ENCODE peak calls at places on chromosomes 6 and 20, in nine cellular contexts. G, I, Z, R, O, W, K, H and Q are unnamed samples.

GRCh38 chr20:13302647-13303425 is 81.8 kb downstream of the ISM1 start:
- DNase-seq in H (peak; percentile 12), O (peak; percentile 73), R (no peak), G (no peak), Z (peak; percentile 39), K (no peak), I (peak; percentile 27), W (peak; percentile 4), Q (peak; percentile 20)

GRCh38 chr6:31158863-31159855 is 770 bp downstream of the TCF19 start:
- DNase-seq in R (no peak), O (peak; percentile 46), I (peak; percentile 23), G (no peak), K (peak; percentile 25), H (peak; percentile 15), Z (no peak), W (no peak), Q (peak; percentile 36)

GRCh38 chr20:62780204-62780603 is 16.1 kb upstream of the MRGBP start:
- DNase-seq in W (no peak), K (no peak), G (no peak), I (no peak), O (no peak), Z (no peak), R (no peak), H (no peak), Q (no peak)

GRCh38 chr6:26379236-26380139 is 3.4 kb upstream of the BTN2A2 start:
- DNase-seq in K (no peak), Z (no peak), I (peak; percentile 57), H (no peak), R (no peak), G (no peak), W (no peak), O (no peak), Q (peak; percentile 27)

GRCh38 chr6:89260310-89260709 is 43.2 kb upstream of the GABRR1 start:
- DNase-seq in O (no peak), K (no peak), R (no peak), W (no peak), G (no peak), H (no peak), I (no peak), Z (no peak), Q (no peak)

GRCh38 chr6:49003348-49003747 is 459.7 kb downstream of the MMUT start:
- DNase-seq in G (no peak), H (no peak), K (no peak), I (no peak), Z (peak; percentile 14), R (no peak), W (no peak), O (no peak), Q (no peak)

GRCh38 chr20:6265204-6265904 is 142.5 kb upstream of the FERMT1 start:
- DNase-seq in G (no peak), R (peak; percentile 73), I (peak; percentile 92), O (peak; percentile 72), Z (peak; percentile 93), H (peak; percentile 49), W (peak; percentile 7), K (peak; percentile 87), Q (peak; percentile 86)

GRCh38 chr20:47854687-47855212 is 69.5 kb upstream of the SULF2 start:
- DNase-seq in H (peak; percentile 43), O (peak; percentile 84), G (no peak), I (peak; percentile 79), R (peak; percentile 41), Z (peak; percentile 81), K (peak; percentile 56), W (peak; percentile 58), Q (peak; percentile 74)

GRCh38 chr20:36741072-36741471 is 4.8 kb downstream of the NDRG3 start:
- DNase-seq in G (no peak), Z (no peak), R (no peak), O (no peak), H (no peak), K (no peak), I (no peak), W (no peak), Q (no peak)

GRCh38 chr20:25310921-25311728 is 63.2 kb downstream of the PYGB start:
- DNase-seq in Z (peak; percentile 68), I (peak; percentile 53), R (peak; percentile 95), H (peak; percentile 94), G (peak; percentile 5), W (no peak), K (peak; percentile 95), O (peak; percentile 50), Q (peak; percentile 51)
- H3K4me3 ChIP-seq in Z (peak overlapping the region; percentile 29), I (no peak overlapping the region), R (peak overlapping the region; percentile 27), H (peak overlapping the region; percentile 66), G (no peak overlapping the region), W (no peak overlapping the region), K (peak overlapping the region; percentile 41), O (peak overlapping the region; percentile 55), Q (peak overlapping the region; percentile 7)

GRCh38 chr6:84228198-84228543 is 728 bp upstream of the CEP162 start:
- DNase-seq in W (no peak), O (no peak), G (no peak), I (no peak), Z (no peak), R (no peak), K (no peak), H (no peak), Q (no peak)
- TF ChIP-seq CTCF in W (no peak), O (no peak), G (no peak), I (no peak), Z (no peak), R (no peak), K (no peak), H (no peak), Q (no peak)

DNA sequence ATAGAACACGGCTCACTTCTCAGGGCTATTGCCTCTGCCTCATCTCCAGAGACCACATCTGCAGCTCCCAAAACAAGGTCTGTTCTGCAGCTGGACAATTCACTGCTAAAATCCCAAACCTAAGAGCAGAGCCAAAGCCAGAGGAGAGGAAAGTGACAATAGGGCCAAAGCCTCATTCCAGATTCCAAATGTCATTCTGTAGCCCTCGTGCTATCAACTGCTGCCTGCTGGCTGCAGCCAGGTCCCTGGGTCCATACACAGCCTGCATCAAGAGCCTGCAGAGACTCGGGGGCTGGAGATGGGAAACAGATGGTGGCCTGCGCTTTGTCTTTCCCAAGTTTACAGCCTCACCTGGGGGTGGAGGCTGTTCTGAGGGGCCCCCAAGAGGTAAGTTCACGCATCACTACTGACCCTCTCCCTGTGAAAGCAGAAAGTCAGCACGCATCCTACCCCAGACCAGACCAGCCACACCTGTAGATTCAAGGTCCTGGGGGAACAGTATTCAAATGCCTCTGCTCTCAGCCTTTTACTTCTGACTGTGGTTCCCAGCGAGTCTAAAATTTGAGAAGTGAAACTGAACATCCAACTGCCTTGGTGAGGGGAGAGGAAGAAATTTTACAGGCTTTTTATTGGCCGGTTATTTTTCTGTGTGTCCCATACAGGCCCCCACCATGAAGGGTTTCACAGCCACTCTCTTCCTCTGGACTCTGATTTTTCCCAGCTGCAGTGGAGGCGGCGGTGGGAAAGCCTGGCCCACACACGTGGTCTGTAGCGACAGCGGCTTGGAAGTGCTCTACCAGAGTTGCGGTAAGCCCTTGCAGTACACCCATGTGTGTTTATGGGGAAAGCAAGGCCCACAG is at the start of gene LY86:
- DNase-seq in W (no peak), I (peak; percentile 1), H (peak; percentile 4), Z (no peak), R (no peak), G (no peak), K (no peak), O (no peak), Q (no peak)
- H3K4me3 ChIP-seq in W (no peak within 1 kb of the TSS), I (no peak within 1 kb of the TSS), H (no peak within 1 kb of the TSS), Z (no peak within 1 kb of the TSS), R (no peak within 1 kb of the TSS), G (peak within 1 kb of the TSS; percentile 41), K (no peak within 1 kb of the TSS), O (no peak within 1 kb of the TSS), Q (no peak within 1 kb of the TSS)

DNA sequence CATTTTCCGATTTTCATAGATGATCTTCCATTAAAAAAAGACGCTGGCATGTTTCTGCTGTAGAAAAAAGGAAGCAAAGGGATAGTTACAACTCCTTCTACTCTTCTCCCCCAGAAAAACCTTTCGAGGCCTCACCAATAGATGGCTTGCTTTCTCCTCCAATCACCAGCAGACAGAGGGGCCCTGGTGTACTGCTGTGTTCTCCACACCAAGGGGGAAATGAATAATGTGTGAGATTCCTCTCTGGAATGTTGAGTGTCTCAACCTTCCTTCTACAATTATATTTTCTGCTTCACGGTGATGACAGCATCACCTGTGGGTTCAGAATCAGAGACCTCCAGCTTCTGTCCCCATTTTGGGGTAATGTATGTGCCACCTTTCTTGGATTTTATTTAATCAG is 185.7 kb upstream of the FLRT3 start:
- DNase-seq in W (no peak), I (no peak), R (no peak), G (no peak), K (no peak), H (no peak), O (peak; percentile 20), Z (no peak), Q (no peak)
- TF ChIP-seq CTCF in W (no peak), I (no peak), R (no peak), G (no peak), K (no peak), H (no peak), O (no peak), Z (no peak), Q (no peak)

DNA sequence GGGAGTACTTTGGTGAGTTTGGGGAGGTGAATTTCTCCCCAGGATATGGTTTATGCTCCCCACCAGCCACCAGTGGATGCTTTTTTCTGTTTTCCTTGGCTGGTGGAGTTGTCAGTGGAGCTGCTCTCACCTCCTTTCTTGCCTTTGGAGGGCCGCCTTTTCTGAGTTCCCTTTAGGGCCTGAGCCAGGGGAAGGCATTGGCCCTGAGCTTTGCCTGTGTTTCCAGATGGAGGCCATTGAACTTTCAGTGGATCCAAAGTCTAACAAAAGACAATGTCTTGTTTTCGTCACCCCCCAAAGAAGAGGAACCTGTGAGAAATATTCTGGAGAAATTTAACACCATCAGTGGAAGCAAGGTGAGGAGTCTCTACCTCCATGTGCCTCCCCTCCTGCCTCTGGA is 4.4 kb upstream of the TMEM14A start:
- DNase-seq in K (no peak), H (no peak), I (no peak), O (no peak), R (no peak), G (no peak), W (no peak), Z (no peak), Q (no peak)
- H3K4me3 ChIP-seq in K (peak overlapping the region; percentile 69), H (peak overlapping the region; percentile 79), I (no peak overlapping the region), O (no peak overlapping the region), R (no peak overlapping the region), G (no peak overlapping the region), W (no peak overlapping the region), Z (peak overlapping the region; percentile 72), Q (no peak overlapping the region)